ENCODE peak calls at places on chromosome 7, in nine cellular contexts. J is CD4-positive, alpha-beta T cell; B is neural progenitor cell; N is GM23248; P is fibroblast of lung; O is upper lobe of right lung; V is A549; R is adrenal gland; U is suprapubic skin. K is an unnamed sample.

GRCh38 chr7:99733448-99733847 is 1.5 kb downstream of the CYP3A7 start:
- DNase-seq in R (no peak), J (no peak), V (peak; percentile 26), U (no peak), O (no peak), P (no peak), N (peak; percentile 26), B (peak; percentile 25), K (no peak)

GRCh38 chr7:101255841-101256240 is 11.0 kb upstream of the FIS1 start:
- DNase-seq in V (no peak), B (no peak), O (no peak), N (no peak), U (no peak), J (no peak), P (no peak), R (no peak), K (no peak)

GRCh38 chr7:73647725-73648592 is 19.7 kb upstream of the VPS37D start:
- DNase-seq in N (peak; percentile 48), B (peak; percentile 67), J (no peak), P (no peak), U (no peak), V (peak; percentile 43), O (no peak), R (peak; percentile 26), K (no peak)

GRCh38 chr7:26166681-26167266 is 14.8 kb downstream of the NFE2L3 start:
- DNase-seq in R (no peak), B (no peak), N (no peak), P (no peak), V (no peak), J (no peak), U (no peak), O (no peak), K (no peak)

GRCh38 chr7:120996333-120996982 is 7.9 kb downstream of the CPED1 start:
- DNase-seq in U (no peak), N (peak; percentile 88), O (no peak), B (no peak), P (peak; percentile 96), J (peak; percentile 57), R (peak; percentile 87), V (no peak), K (peak; percentile 66)

GRCh38 chr7:132492841-132493445 is 83.3 kb downstream of the PLXNA4 start:
- DNase-seq in P (no peak), N (no peak), J (no peak), B (no peak), O (no peak), U (no peak), R (no peak), V (no peak), K (no peak)

GRCh38 chr7:150738092-150739044 is 1.1 kb downstream of the GIMAP5 start:
- DNase-seq in B (no peak), O (no peak), P (no peak), R (no peak), N (peak; percentile 23), V (no peak), U (no peak), J (peak; percentile 42), K (peak; percentile 73)

GRCh38 chr7:36474283-36475010 is 84.8 kb downstream of the ANLN start:
- DNase-seq in U (no peak), V (no peak), J (no peak), N (no peak), B (no peak), P (no peak), O (no peak), R (no peak), K (no peak)

GRCh38 chr7:27189560-27190283 is 4.7 kb upstream of the HOXA11 start:
- DNase-seq in B (no peak), R (no peak), U (peak; percentile 41), V (no peak), N (no peak), O (peak; percentile 30), P (no peak), J (no peak), K (no peak)

GRCh38 chr7:149714910-149715471 is 58.4 kb downstream of the ZNF467 start:
- DNase-seq in P (no peak), R (peak; percentile 30), U (peak; percentile 78), V (no peak), J (no peak), O (peak; percentile 75), B (no peak), N (peak; percentile 49), K (no peak)

GRCh38 chr7:28078036-28078901 is 102.3 kb downstream of the JAZF1 start:
- DNase-seq in N (peak; percentile 71), O (no peak), J (peak; percentile 49), V (peak; percentile 37), B (peak; percentile 45), U (no peak), R (peak; percentile 56), P (peak; percentile 66), K (no peak)

GRCh38 chr7:258476-259190 is 31.3 kb upstream of the FOXL3 start:
- DNase-seq in O (peak; percentile 59), U (no peak), R (no peak), B (no peak), V (no peak), N (no peak), J (no peak), P (no peak), K (no peak)

GRCh38 chr7:1231214-1232102 is 1.2 kb upstream of the UNCX start:
- DNase-seq in R (no peak), B (peak; percentile 56), V (no peak), P (no peak), J (no peak), U (no peak), N (no peak), O (no peak), K (no peak)

GRCh38 chr7:148941598-148942280 is 57.6 kb upstream of the EZH2 start:
- DNase-seq in P (peak; percentile 68), B (peak; percentile 79), N (peak; percentile 79), J (peak; percentile 59), U (no peak), O (peak; percentile 83), R (peak; percentile 65), V (peak; percentile 66), K (no peak)

GRCh38 chr7:79272066-79272669 is 181.3 kb downstream of the MAGI2 start:
- DNase-seq in O (no peak), N (peak; percentile 70), B (peak; percentile 52), U (no peak), P (peak; percentile 74), J (no peak), V (peak; percentile 18), R (no peak), K (no peak)

GRCh38 chr7:151857866-151858440 is 19.0 kb downstream of the PRKAG2 start:
- DNase-seq in U (no peak), O (no peak), R (no peak), V (no peak), J (no peak), B (no peak), N (no peak), P (no peak), K (no peak)

GRCh38 chr7:71419546-71420337 is 287.8 kb downstream of the GALNT17 start:
- DNase-seq in P (no peak), R (no peak), O (no peak), N (no peak), V (no peak), J (no peak), U (no peak), B (no peak), K (no peak)

GRCh38 chr7:78224923-78225322 is 426.4 kb downstream of the PHTF2 start:
- DNase-seq in U (no peak), R (no peak), O (no peak), P (no peak), N (peak; percentile 22), V (no peak), J (no peak), B (no peak), K (no peak)

GRCh38 chr7:96198047-96198636 is 123.8 kb downstream of the SLC25A13 start:
- DNase-seq in V (no peak), B (peak; percentile 19), R (no peak), P (no peak), O (no peak), J (no peak), U (no peak), N (no peak), K (no peak)

DNA sequence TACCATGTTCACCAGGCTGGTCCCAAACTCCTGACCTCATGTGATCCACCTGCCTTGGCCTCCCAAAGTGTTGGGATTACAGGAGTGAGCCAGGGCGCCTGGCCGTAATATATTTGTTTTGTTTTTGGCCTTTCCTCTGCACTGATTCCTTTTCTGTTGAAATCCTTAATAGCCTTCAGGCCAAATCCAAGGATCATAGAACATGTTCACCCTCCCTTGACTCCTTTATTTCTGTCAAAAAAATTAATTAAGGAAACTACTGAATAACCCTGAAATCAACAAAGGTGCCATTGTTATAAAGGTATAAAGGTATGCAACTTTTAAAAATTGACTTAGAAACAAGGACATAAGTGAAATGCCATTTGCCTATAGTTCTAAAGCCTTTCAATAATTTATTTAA is 15.5 kb upstream of the RALA start:
- DNase-seq in P (no peak), B (no peak), U (no peak), R (no peak), O (no peak), N (no peak), V (no peak), J (no peak), K (no peak)
- H3K27ac ChIP-seq in P (no peak overlapping the region), B (no peak overlapping the region), U (no peak overlapping the region), R (no peak overlapping the region), O (no peak overlapping the region), N (no peak overlapping the region), V (no peak overlapping the region), J (no peak overlapping the region), K (peak overlapping the region; percentile 96)

DNA sequence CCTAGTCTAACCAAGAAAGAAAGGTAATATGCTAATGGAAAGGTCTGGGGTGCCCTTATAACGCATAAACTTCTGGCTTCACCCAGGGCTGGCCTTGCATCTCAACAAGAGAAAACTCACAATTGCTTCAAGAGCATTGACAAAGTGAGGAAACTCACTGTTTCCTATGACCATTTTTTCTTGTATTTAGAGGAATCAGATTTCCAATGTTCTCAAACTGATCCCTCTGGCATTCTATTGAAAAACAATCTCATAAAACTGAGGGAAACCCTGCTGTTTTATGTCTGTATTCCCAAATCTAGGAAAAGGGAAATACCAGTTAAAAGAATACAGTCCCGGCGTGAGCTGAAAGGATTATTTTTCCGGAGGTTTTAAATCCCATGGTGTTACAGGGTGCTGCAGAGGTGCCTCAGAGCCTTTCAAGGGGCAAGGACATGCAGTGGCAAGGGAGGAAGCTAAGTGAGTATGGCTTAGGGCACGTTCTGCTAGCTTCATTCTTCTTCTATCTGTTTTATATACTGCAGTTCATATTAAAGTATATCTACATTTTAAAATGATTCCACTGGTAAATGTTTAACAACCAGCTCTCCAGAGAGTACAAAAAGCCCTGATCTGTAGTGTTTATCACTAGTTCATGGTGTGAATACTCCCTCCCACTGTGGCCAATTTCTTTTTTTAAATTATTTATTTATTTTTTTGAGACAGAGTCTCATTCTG is 68.7 kb downstream of the CAV1 start:
- DNase-seq in N (no peak), U (no peak), R (no peak), B (no peak), J (no peak), V (no peak), O (no peak), P (no peak), K (no peak)
- H3K27ac ChIP-seq in N (no peak overlapping the region), U (no peak overlapping the region), R (no peak overlapping the region), B (no peak overlapping the region), J (no peak overlapping the region), V (no peak overlapping the region), O (no peak overlapping the region), P (no peak overlapping the region), K (no peak overlapping the region)

GRCh38 chr7:22442887-22443369 is 57.1 kb downstream of the STEAP1B start:
- DNase-seq in R (no peak), B (no peak), O (no peak), N (no peak), U (no peak), J (no peak), V (no peak), P (no peak), K (no peak)
- H3K27ac ChIP-seq in R (no peak overlapping the region), B (no peak overlapping the region), O (no peak overlapping the region), N (no peak overlapping the region), U (peak overlapping the region; percentile 71), J (no peak overlapping the region), V (no peak overlapping the region), P (no peak overlapping the region), K (peak overlapping the region; percentile 68)

GRCh38 chr7:116776610-116777289 is 85.6 kb upstream of the CAPZA2 start:
- DNase-seq in J (no peak), O (no peak), V (peak; percentile 75), B (no peak), P (peak; percentile 72), R (no peak), N (peak; percentile 94), U (no peak), K (peak; percentile 84)
- H3K27ac ChIP-seq in J (no peak overlapping the region), O (no peak overlapping the region), V (peak overlapping the region; percentile 75), B (no peak overlapping the region), P (peak overlapping the region; percentile 66), R (no peak overlapping the region), N (peak overlapping the region; percentile 82), U (peak overlapping the region; percentile 7), K (peak overlapping the region; percentile 80)

K was measured in epithelial cell of prostate.